ENCODE peak calls at places on chromosomes 4 and X, in five cellular contexts. S is sigmoid colon, J is T-helper 1 cell, A is SK-MEL-5, K is osteocyte. C is an unnamed sample.

GRCh38 chr4:8394125-8394524 is 46.4 kb downstream of the ACOX3 start:
- DNase-seq in S (peak; percentile 91), J (no peak), A (no peak), K (no peak), C (peak; percentile 89)

GRCh38 chr4:160247091-160247656 is 1144.3 kb downstream of the RAPGEF2 start:
- DNase-seq in S (no peak), J (no peak), A (no peak), K (no peak), C (peak; percentile 63)

GRCh38 chr4:107837298-107837697 is 12.6 kb downstream of the SGMS2 start:
- DNase-seq in S (no peak), J (no peak), A (no peak), K (no peak), C (no peak)

GRCh38 chrX:20001615-20002014 is 10.8 kb upstream of the BCLAF3 start:
- DNase-seq in S (no peak), J (no peak), A (no peak), K (no peak), C (no peak)

GRCh38 chrX:69203367-69204037 is 38.2 kb upstream of the PJA1 start:
- DNase-seq in S (no peak), J (no peak), A (no peak), K (no peak), C (no peak)

GRCh38 chr4:7044415-7044930 is 1.3 kb downstream of the TADA2B start:
- DNase-seq in S (no peak), J (no peak), A (no peak), K (no peak), C (no peak)

GRCh38 chrX:12843668-12844279 is 23.1 kb upstream of the TLR7 start:
- DNase-seq in S (no peak), J (peak; percentile 21), A (no peak), K (no peak), C (no peak)

GRCh38 chr4:140300271-140300970 is 73.0 kb upstream of the SCOC start:
- DNase-seq in S (no peak), J (no peak), A (no peak), K (no peak), C (no peak)

GRCh38 chr4:64584981-64585557 is 175.8 kb upstream of the TECRL start:
- DNase-seq in S (no peak), J (peak; percentile 16), A (peak; percentile 60), K (no peak), C (no peak)

GRCh38 chr4:8103991-8104390 is 54.6 kb downstream of the ABLIM2 start:
- DNase-seq in S (no peak), J (no peak), A (no peak), K (no peak), C (peak; percentile 36)

GRCh38 chr4:16205298-16206164 is 20.7 kb downstream of the TAPT1 start:
- DNase-seq in S (no peak), J (peak; percentile 30), A (peak; percentile 48), K (no peak), C (no peak)

GRCh38 chr4:9867746-9868425 is 86.5 kb downstream of the DRD5 start:
- DNase-seq in S (no peak), J (no peak), A (no peak), K (no peak), C (no peak)

GRCh38 chr4:113620032-113620431 is 141.5 kb downstream of the CAMK2D start:
- DNase-seq in S (no peak), J (no peak), A (no peak), K (no peak), C (no peak)

GRCh38 chr4:27398911-27399310 is 538.3 kb downstream of the STIM2 start:
- DNase-seq in S (no peak), J (no peak), A (no peak), K (no peak), C (no peak)

GRCh38 chr4:85953651-85954018 is 406.2 kb downstream of the MAPK10 start:
- DNase-seq in S (no peak), J (no peak), A (no peak), K (no peak), C (peak; percentile 54)

GRCh38 chr4:109959195-109959594 is 46.5 kb downstream of the EGF start:
- DNase-seq in S (no peak), J (no peak), A (no peak), K (no peak), C (no peak)

GRCh38 chr4:169054879-169055278 is 44.8 kb upstream of the CBR4 start:
- DNase-seq in S (no peak), J (no peak), A (no peak), K (no peak), C (no peak)

GRCh38 chr4:172270421-172270820 is 457.2 kb downstream of the GALNTL6 start:
- DNase-seq in S (no peak), J (no peak), A (no peak), K (no peak), C (no peak)

GRCh38 chr4:38686682-38687081 is 22.7 kb downstream of the KLF3 start:
- DNase-seq in S (no peak), J (no peak), A (no peak), K (no peak), C (no peak)

GRCh38 chrX:54492340-54492739 is 3.7 kb downstream of the FGD1 start:
- DNase-seq in S (no peak), J (no peak), A (peak; percentile 33), K (no peak), C (peak; percentile 72)

GRCh38 chr4:183962413-183962812 is 57.3 kb downstream of the STOX2 start:
- DNase-seq in S (no peak), J (no peak), A (no peak), K (no peak), C (no peak)

GRCh38 chrX:47199286-47199685 is 5.7 kb downstream of the UBA1 start:
- DNase-seq in S (no peak), J (no peak), A (no peak), K (no peak), C (no peak)

GRCh38 chrX:5976332-5976731 is 252.3 kb downstream of the NLGN4X start:
- DNase-seq in S (no peak), J (no peak), A (no peak), K (no peak), C (no peak)